ENCODE peak calls at places on chromosomes 13 and 19, in six cellular contexts. P is Peyer's patch; Q is heart left ventricle; E is H1; Z is CD8-positive, alpha-beta T cell; R is SK-N-SH. C is an unnamed sample.

GRCh38 chr19:58305932-58306323 is 751 bp downstream of the ERVK3-1 start:
- DNase-seq in Q (no peak), Z (no peak), R (peak; percentile 38), E (no peak), P (peak; percentile 47), C (no peak)

GRCh38 chr13:113437408-113438010 is 15.8 kb downstream of the ADPRHL1 start:
- DNase-seq in Z (no peak), P (no peak), E (no peak), R (no peak), Q (no peak), C (no peak)

GRCh38 chr13:34076319-34076718 is 258.4 kb downstream of the RFC3 start:
- DNase-seq in E (no peak), Q (no peak), Z (no peak), P (no peak), R (no peak), C (no peak)

GRCh38 chr19:13748169-13748884 is 16.0 kb upstream of the MRI1 start:
- DNase-seq in Z (no peak), E (no peak), P (no peak), Q (no peak), R (peak; percentile 37), C (no peak)

GRCh38 chr13:57073983-57074382 is 66.7 kb upstream of the PRR20A start:
- DNase-seq in Z (no peak), R (no peak), E (no peak), Q (no peak), P (no peak), C (no peak)

GRCh38 chr19:16897572-16898056 is 8.8 kb downstream of the F2RL3 start:
- DNase-seq in E (no peak), Q (no peak), R (no peak), P (no peak), Z (no peak), C (no peak)

GRCh38 chr19:38273499-38273898 is 9.1 kb downstream of the SPINT2 start:
- DNase-seq in Q (no peak), Z (no peak), P (peak; percentile 78), E (no peak), R (no peak), C (no peak)

GRCh38 chr19:11574689-11575088 is 2.8 kb downstream of the ACP5 start:
- DNase-seq in Z (no peak), E (no peak), R (no peak), P (no peak), Q (no peak), C (no peak)

GRCh38 chr13:47033216-47033615 is 136.4 kb upstream of the HTR2A start:
- DNase-seq in Q (no peak), P (no peak), E (no peak), R (no peak), Z (no peak), C (no peak)

GRCh38 chr13:19597523-19597922 is 35.9 kb upstream of the MPHOSPH8 start:
- DNase-seq in E (no peak), R (no peak), P (no peak), Q (no peak), Z (no peak), C (no peak)

GRCh38 chr13:111272117-111272516 is 48.3 kb upstream of the TEX29 start:
- DNase-seq in E (no peak), Q (no peak), R (no peak), P (no peak), Z (no peak), C (no peak)
- H3K4me1 ChIP-seq in E (no peaks in the 10 kb centered on the region), Q (peaks cover 54% of the 10 kb centered on the region), R (no peaks in the 10 kb centered on the region), P (no peaks in the 10 kb centered on the region), Z (no peaks in the 10 kb centered on the region), C (no peaks in the 10 kb centered on the region)

GRCh38 chr19:21786931-21787330 is 19.6 kb upstream of the ZNF100 start:
- DNase-seq in E (no peak), Q (no peak), P (no peak), R (no peak), Z (no peak), C (no peak)

DNA sequence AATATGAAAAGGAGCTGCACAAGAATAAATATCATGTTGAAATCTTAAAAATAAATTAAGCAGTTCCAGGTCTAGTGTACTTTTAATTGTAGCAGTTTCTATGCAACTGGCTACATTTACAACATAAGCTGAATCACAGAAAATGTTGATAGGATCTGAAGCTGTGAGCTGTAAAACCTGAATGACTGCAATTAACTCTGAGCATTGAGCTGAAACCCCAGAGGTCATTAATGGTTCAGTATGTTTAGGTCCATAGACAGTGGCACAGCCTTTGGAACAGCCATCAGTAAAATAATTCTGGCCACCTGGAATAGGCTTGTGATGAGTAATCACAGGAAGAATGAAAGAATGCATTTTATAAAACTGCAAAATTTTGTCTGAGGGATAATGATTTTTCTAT is 22.4 kb upstream of the ZNF100 start:
- DNase-seq in Z (no peak), P (no peak), E (no peak), R (no peak), Q (no peak), C (no peak)
- H3K9me3 ChIP-seq in Z (peaks cover 2% of the 10 kb centered on the region), P (no peaks in the 10 kb centered on the region), E (peaks cover 12% of the 10 kb centered on the region), R (no peaks in the 10 kb centered on the region), Q (no peaks in the 10 kb centered on the region), C (no peaks in the 10 kb centered on the region)

GRCh38 chr13:97256343-97256783 is 34.2 kb downstream of the MBNL2 start:
- DNase-seq in Q (no peak), Z (no peak), P (no peak), R (no peak), E (no peak), C (peak; percentile 51)
- H3K4me1 ChIP-seq in Q (peaks cover 95% of the 10 kb centered on the region), Z (peaks cover 10% of the 10 kb centered on the region), P (peaks cover 5% of the 10 kb centered on the region), R (peaks cover 22% of the 10 kb centered on the region), E (peaks cover 13% of the 10 kb centered on the region), C (peaks cover 20% of the 10 kb centered on the region)

GRCh38 chr13:98410591-98410990 is 166.3 kb downstream of the STK24 start:
- DNase-seq in P (no peak), E (no peak), R (no peak), Q (no peak), Z (no peak), C (no peak)

GRCh38 chr13:98413796-98414195 is 163.1 kb downstream of the STK24 start:
- DNase-seq in R (no peak), Q (no peak), P (no peak), E (no peak), Z (no peak), C (no peak)

GRCh38 chr13:98409281-98409680 is 167.6 kb downstream of the STK24 start:
- DNase-seq in R (no peak), P (no peak), Q (no peak), Z (no peak), E (no peak), C (no peak)

GRCh38 chr13:98411617-98412310 is 165.1 kb downstream of the STK24 start:
- DNase-seq in Z (no peak), R (no peak), Q (peak; percentile 29), P (no peak), E (no peak), C (no peak)

DNA sequence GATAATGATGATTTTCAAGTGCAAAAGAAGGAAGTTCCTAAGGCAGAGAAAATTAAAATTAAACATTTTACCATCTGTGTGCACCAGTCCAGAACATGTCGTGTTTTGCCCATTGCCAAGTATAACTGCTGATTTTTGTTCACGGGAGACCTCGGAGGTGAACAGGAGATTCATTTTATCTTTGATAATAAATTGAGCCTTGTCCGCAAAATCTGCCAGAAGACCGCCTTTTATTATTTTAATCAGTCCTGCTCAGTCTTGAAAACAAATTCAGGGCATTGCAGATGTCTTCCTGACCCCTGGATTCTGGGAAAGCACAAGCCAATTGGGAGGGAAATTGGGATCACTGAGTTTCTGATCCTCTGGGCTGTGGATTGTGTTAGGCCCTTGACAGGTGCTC is 165.9 kb downstream of the STK24 start:
- DNase-seq in P (no peak), Z (no peak), Q (no peak), R (no peak), E (no peak), C (no peak)
- H3K9me3 ChIP-seq in P (no peaks in the 10 kb centered on the region), Z (no peaks in the 10 kb centered on the region), Q (no peaks in the 10 kb centered on the region), R (no peaks in the 10 kb centered on the region), E (no peaks in the 10 kb centered on the region), C (no peaks in the 10 kb centered on the region)

GRCh38 chr19:7655581-7655980 is 13.3 kb upstream of the RETN start:
- DNase-seq in P (no peak), E (no peak), Z (no peak), Q (no peak), R (no peak), C (no peak)
- H3K4me1 ChIP-seq in P (no peaks in the 10 kb centered on the region), E (no peaks in the 10 kb centered on the region), Z (peaks cover 19% of the 10 kb centered on the region), Q (no peaks in the 10 kb centered on the region), R (peaks cover 3% of the 10 kb centered on the region), C (no peaks in the 10 kb centered on the region)

DNA sequence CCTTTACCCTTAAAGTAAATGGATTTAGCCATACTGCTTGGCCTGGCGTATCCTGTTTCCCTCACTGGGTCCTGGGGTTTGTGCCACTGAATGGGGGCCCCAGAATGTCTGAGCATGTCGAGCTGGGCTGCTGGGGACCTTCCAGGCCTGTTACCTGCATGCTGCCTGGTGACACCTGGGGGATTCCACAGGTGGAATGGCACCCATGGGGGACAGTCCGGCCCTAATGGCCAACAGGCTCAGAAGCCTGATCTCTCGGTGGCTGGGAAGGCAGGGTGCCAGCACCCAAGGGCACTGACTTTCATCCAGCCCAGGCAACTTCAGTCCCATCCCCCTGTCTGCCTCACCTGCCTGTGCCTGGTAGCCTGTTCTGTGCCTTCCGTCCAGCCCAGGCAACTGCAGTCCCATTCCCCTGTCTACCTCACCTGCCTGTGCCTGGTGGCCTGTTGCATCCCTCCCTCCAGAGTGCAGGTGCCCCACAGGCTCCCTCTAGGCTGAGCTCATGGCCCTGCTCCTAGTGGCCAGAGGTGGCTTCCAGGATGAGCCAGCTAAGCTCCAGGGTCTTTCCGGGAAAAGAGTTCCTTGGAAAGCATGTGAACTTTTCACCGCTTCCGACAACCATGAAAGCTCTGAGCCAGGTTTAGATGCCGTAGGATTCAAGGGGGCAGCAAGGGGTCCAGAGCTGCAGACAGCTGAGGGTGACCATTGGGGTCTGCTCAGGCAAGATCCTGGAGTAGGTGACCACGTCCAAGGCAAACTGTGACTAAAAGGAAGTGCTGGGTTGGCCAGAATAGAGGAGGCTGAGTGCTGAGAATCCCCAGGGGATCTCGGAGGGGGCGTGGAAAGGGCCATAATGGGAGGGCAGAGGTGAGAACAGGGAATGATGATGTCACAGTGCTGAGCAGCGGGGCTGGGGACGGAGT is 30.3 kb upstream of the ZNF492 start:
- DNase-seq in Q (no peak), R (no peak), E (no peak), P (no peak), Z (no peak), C (no peak)
- H3K9me3 ChIP-seq in Q (no peaks in the 10 kb centered on the region), R (no peaks in the 10 kb centered on the region), E (peaks cover 78% of the 10 kb centered on the region), P (no peaks in the 10 kb centered on the region), Z (no peaks in the 10 kb centered on the region), C (no peaks in the 10 kb centered on the region)

GRCh38 chr19:35000338-35000646 is 169 bp downstream of the GRAMD1A start:
- DNase-seq in E (no peak), Q (no peak), R (no peak), Z (no peak), P (no peak), C (no peak)

GRCh38 chr19:34999498-35000337 is at the start of gene GRAMD1A:
- DNase-seq in R (peak; percentile 98), Z (peak; percentile 70), P (peak; percentile 88), E (peak; percentile 69), Q (peak; percentile 93), C (peak; percentile 91)

GRCh38 chr19:35000647-35001501 is 751 bp downstream of the GRAMD1A start:
- DNase-seq in R (peak; percentile 53), Z (peak; percentile 37), Q (no peak), P (peak; percentile 63), E (peak; percentile 34), C (no peak)

GRCh38 chr19:35004517-35005255 is 4.6 kb downstream of the GRAMD1A start:
- DNase-seq in E (no peak), Z (no peak), Q (no peak), R (no peak), P (peak; percentile 37), C (no peak)

GRCh38 chr19:35002037-35002535 is 2.0 kb downstream of the GRAMD1A start:
- DNase-seq in Q (no peak), R (peak; percentile 19), Z (no peak), E (no peak), P (no peak), C (no peak)
- H3K4me1 ChIP-seq in Q (peaks cover 72% of the 10 kb centered on the region), R (peaks cover 16% of the 10 kb centered on the region), Z (peaks cover 65% of the 10 kb centered on the region), E (peaks cover 20% of the 10 kb centered on the region), P (peaks cover 18% of the 10 kb centered on the region), C (no peaks in the 10 kb centered on the region)

C was measured in uterus.